ENCODE peak calls at places on chromosome 20, in eight cellular contexts. J is cardiac fibroblast, V is cardiac muscle cell, Y is endothelial cell, B is brain microvascular endothelial cell, I is GM12878, F is activated B cell treated with CpG ODN at 0.5 μM for 24 hours, O is GM06990. D is an unnamed sample.

GRCh38 chr20:62427172-62428007 is at the start of gene RBBP8NL:
- DNase-seq in F (no peak), V (no peak), B (no peak), Y (no peak), O (no peak), J (no peak), I (no peak), D (peak)

GRCh38 chr20:50003253-50003656 is 20.5 kb downstream of the SNAI1 start:
- DNase-seq in B (peak), V (no peak), J (peak), I (no peak), Y (no peak), O (no peak), F (no peak), D (no peak)

GRCh38 chr20:15642676-15643075 is 930.6 kb downstream of the KIF16B start:
- DNase-seq in V (no peak), I (no peak), J (no peak), F (no peak), Y (no peak), O (no peak), B (peak), D (no peak)

GRCh38 chr20:1382670-1383069 is 10.2 kb downstream of the FKBP1A start:
- DNase-seq in V (no peak), Y (no peak), F (no peak), O (no peak), B (no peak), J (no peak), I (no peak), D (no peak)

GRCh38 chr20:59317332-59317731 is 16.9 kb downstream of the EDN3 start:
- DNase-seq in I (no peak), Y (no peak), J (no peak), F (no peak), V (no peak), B (no peak), O (no peak), D (no peak)

GRCh38 chr20:11777861-11778570 is 139.7 kb upstream of the BTBD3 start:
- DNase-seq in F (no peak), Y (no peak), V (no peak), I (no peak), B (peak), O (no peak), J (peak), D (no peak)

GRCh38 chr20:9422335-9422734 is 92.1 kb upstream of the LAMP5 start:
- DNase-seq in B (no peak), J (no peak), O (no peak), V (no peak), Y (no peak), I (no peak), F (no peak), D (no peak)

GRCh38 chr20:24708411-24709295 is 239.2 kb downstream of the SYNDIG1 start:
- DNase-seq in I (no peak), Y (no peak), V (no peak), F (no peak), O (no peak), B (no peak), J (peak), D (no peak)

GRCh38 chr20:7790189-7790588 is 150.1 kb downstream of the HAO1 start:
- DNase-seq in Y (no peak), I (no peak), J (peak), B (no peak), F (no peak), O (no peak), V (no peak), D (no peak)

GRCh38 chr20:12989586-12989985 is 19.2 kb upstream of the SPTLC3 start:
- DNase-seq in O (no peak), B (no peak), Y (no peak), J (no peak), V (no peak), I (no peak), F (no peak), D (no peak)

GRCh38 chr20:60589624-60590023 is 631.4 kb downstream of the CDH26 start:
- DNase-seq in Y (peak), J (no peak), O (no peak), F (no peak), V (peak), I (no peak), B (no peak), D (no peak)

GRCh38 chr20:62815066-62815991 is 1.5 kb upstream of the COL9A3 start:
- DNase-seq in B (no peak), I (no peak), F (no peak), Y (no peak), J (peak), V (peak), O (no peak), D (no peak)

GRCh38 chr20:61353261-61353995 is 101.4 kb downstream of the CDH4 start:
- DNase-seq in F (no peak), I (no peak), B (no peak), V (no peak), J (no peak), O (no peak), Y (no peak), D (no peak)

GRCh38 chr20:39880890-39881289 is 808.1 kb downstream of the MAFB start:
- DNase-seq in B (no peak), V (no peak), O (no peak), F (no peak), J (peak), I (no peak), Y (no peak), D (no peak)

GRCh38 chr20:61940976-61941720 is 124.5 kb downstream of the TAF4 start:
- DNase-seq in J (no peak), Y (no peak), O (no peak), F (no peak), V (no peak), I (no peak), B (no peak), D (no peak)

GRCh38 chr20:14069796-14070195 is 74.5 kb downstream of the MACROD2 start:
- DNase-seq in V (no peak), B (peak), J (no peak), O (no peak), I (no peak), Y (no peak), F (no peak), D (no peak)

GRCh38 chr20:39800111-39800510 is 838.0 kb downstream of the DHX35 start:
- DNase-seq in I (peak), J (peak), Y (no peak), O (no peak), F (no peak), V (no peak), B (peak), D (no peak)

GRCh38 chr20:9068896-9069663 is at the start of gene PLCB4:
- DNase-seq in I (no peak), F (no peak), O (no peak), B (peak), J (peak), V (peak), Y (peak), D (peak)

GRCh38 chr20:20181322-20181721 is 129.0 kb downstream of the CFAP61 start:
- DNase-seq in Y (no peak), J (no peak), B (no peak), F (no peak), O (no peak), V (no peak), I (no peak), D (no peak)

GRCh38 chr20:32482251-32483220 is 102.6 kb downstream of the NOL4L start:
- DNase-seq in B (no peak), V (peak), J (peak), Y (peak), O (no peak), F (peak), I (no peak), D (peak)

GRCh38 chr20:42703744-42704143 is 486.0 kb downstream of the PTPRT start:
- DNase-seq in B (no peak), I (no peak), Y (no peak), F (no peak), V (no peak), J (no peak), O (no peak), D (no peak)

GRCh38 chr20:1371830-1372539 is 20.9 kb downstream of the FKBP1A start:
- DNase-seq in Y (no peak), O (no peak), I (no peak), J (no peak), V (no peak), B (no peak), F (no peak), D (no peak)

GRCh38 chr20:35269055-35269781 is 8.7 kb downstream of the MMP24OS start:
- DNase-seq in F (peak), I (no peak), Y (peak), O (no peak), B (peak), J (peak), V (peak), D (no peak)

GRCh38 chr20:36975085-36975829 is 23.7 kb upstream of the SAMHD1 start:
- DNase-seq in O (no peak), Y (no peak), V (no peak), I (no peak), J (no peak), B (no peak), F (no peak), D (no peak)

DNA sequence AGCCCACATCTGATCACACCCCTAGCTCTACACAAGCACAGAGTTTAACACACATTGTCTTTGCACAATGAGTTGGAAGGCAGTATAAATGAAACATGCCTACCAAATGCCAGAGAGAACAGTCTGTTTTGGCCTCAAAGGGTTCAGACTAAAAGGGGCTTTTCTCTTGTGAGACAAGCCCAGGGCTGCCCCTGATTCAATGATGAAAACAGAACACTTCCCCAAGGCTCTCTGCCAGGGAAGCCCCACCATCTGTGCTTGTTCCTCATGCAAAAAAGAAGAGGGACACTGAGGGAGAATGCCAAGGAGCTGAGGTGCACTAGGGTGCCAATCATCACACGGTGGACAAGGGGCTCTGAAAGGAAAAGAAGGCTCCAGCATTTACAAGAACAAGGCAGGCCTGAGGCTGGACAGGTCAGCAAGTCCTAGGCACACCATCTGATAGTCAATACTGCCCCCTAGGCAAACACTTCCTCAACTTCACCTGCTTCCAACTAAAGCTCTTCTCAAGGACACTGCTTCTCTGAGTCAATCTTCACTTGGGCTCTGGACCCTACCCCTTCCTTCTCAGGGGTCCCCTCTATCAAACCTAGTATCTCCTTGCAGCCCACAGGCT is 37.5 kb upstream of the SLC4A11 start:
- DNase-seq in J (peak), Y (peak), F (no peak), O (no peak), I (no peak), B (peak), V (peak), D (no peak)
- TF ChIP-seq CTCF in J (peak), Y (no peak), F (no peak), O (peak), I (peak), B (peak), V (peak), D (peak)

DNA sequence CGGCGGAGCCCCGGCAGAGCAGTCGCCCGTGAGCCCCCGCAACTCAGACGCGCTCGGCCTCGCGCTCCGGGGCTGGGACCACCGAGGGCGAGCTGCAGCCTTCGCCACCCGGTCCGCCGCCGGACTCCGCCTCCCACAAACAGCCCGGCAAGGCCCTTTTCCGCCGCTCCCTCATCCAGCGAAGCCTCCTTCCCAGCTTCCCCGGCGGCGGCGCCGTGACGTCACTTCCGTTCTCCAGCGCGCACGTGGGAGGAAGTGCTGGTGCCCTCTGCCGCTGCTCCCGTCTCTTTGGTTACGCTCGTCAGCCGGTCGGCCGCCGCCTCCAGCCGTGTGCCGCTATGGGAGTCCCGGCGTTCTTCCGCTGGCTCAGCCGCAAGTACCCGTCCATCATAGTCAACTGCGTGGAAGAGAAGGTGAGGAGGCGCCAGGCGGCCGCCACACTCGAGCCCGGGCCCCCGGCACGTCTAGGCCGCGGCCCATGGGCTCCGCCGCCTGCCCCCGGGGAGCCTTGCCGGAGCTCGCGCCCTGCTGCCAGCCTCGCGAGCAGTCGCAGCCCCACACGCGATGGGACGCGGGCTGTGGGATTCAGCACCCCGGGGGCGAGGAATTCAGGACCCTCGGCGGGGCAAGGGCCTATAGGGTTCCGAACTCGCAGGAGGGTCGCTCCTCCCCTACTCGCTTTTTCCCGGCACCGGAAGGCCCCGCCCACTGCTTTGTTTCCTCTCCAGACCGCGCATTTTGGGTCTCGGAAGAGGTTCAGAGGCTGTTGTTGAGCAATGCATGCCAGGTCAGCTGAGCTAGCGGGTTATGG is at the start of gene XRN2:
- DNase-seq in O (peak), B (peak), I (peak), J (peak), F (peak), Y (peak), V (peak), D (peak)
- TF ChIP-seq CTCF in O (peak), B (peak), I (peak), J (no peak), F (no peak), Y (no peak), V (no peak), D (peak)

DNA sequence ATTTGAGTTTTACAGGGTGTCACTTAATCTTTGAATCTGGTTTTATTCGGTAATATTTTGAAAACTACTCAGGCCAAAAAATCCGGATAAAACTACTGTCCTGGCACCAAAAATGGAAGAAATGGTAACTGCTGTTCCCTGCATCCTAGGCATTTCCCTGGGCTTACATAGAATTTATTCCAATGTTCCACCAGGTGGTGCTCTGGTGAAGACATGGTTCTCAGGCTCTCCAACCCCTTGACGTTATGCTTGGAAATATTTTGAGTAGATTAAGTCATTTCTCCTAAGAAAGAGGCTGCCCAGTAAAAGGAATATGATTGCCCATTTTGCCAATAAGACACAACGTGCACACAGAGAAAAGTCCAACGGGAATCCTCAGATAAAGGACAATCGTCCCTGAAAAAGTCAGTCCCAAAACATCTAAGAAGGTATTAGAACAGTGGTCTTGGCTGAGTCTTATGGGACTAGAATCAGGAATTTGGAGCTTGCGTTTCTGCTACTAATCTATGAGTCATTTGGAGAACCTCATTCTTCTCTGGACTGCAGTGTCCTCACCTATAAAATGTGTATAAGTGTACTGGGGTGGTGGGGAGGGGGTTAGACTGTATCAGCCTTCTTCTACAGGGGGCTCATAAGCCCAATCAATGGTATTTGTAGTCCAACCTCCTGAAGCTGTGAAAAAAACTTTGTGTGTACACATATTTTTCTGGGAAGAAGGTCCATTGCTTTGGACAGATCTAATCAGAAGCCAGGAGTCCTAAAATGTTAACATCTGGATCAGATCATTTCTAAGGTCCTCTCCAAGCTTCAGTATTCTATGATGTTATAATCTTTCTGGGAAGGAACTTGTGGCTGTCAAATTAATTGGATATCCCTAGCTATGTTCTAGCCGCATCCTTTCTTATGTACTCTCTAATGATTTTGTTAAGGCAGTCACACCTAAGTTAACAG is 131.0 kb upstream of the BMP2 start:
- DNase-seq in V (peak), F (no peak), J (peak), Y (peak), I (no peak), O (no peak), B (peak), D (no peak)
- TF ChIP-seq CTCF in V (peak), F (no peak), J (peak), Y (peak), I (peak), O (peak), B (peak), D (peak)

GRCh38 chr20:45304464-45304999 is 2.1 kb upstream of the RBPJL start:
- DNase-seq in V (no peak), B (no peak), F (no peak), O (no peak), I (no peak), J (no peak), Y (no peak), D (no peak)

GRCh38 chr20:45307076-45307645 is 521 bp downstream of the RBPJL start:
- DNase-seq in B (no peak), V (no peak), Y (no peak), O (no peak), I (no peak), J (no peak), F (no peak), D (no peak)

GRCh38 chr20:45306431-45306982 is at the start of gene RBPJL:
- DNase-seq in Y (peak), F (peak), J (no peak), V (peak), B (no peak), I (no peak), O (no peak), D (no peak)

GRCh38 chr20:45303586-45304463 is 2.8 kb upstream of the RBPJL start:
- DNase-seq in I (no peak), V (no peak), F (no peak), J (no peak), O (no peak), B (no peak), Y (no peak), D (no peak)

GRCh38 chr20:45305262-45305661 is 1.4 kb upstream of the RBPJL start:
- DNase-seq in I (no peak), O (no peak), J (no peak), B (no peak), F (no peak), Y (no peak), V (no peak), D (no peak)
- TF ChIP-seq CTCF in I (peak), O (no peak), J (no peak), B (peak), F (no peak), Y (no peak), V (no peak), D (no peak)

GRCh38 chr20:48621256-48622078 is 206.3 kb downstream of the PREX1 start:
- DNase-seq in J (no peak), B (peak), Y (no peak), O (no peak), F (no peak), V (no peak), I (no peak), D (no peak)
- TF ChIP-seq CTCF in J (no peak), B (no peak), Y (peak), O (no peak), F (no peak), V (no peak), I (no peak), D (no peak)

GRCh38 chr20:54469293-54469692 is 6.1 kb upstream of the DOK5 start:
- DNase-seq in B (no peak), I (no peak), V (peak), O (no peak), F (no peak), Y (no peak), J (no peak), D (no peak)

GRCh38 chr20:54467622-54468021 is 7.8 kb upstream of the DOK5 start:
- DNase-seq in Y (no peak), B (no peak), V (no peak), J (no peak), I (no peak), O (no peak), F (no peak), D (no peak)

GRCh38 chr20:54468082-54468481 is 7.3 kb upstream of the DOK5 start:
- DNase-seq in V (no peak), J (no peak), O (no peak), F (no peak), I (no peak), B (no peak), Y (no peak), D (no peak)

GRCh38 chr20:54464003-54464402 is 11.4 kb upstream of the DOK5 start:
- DNase-seq in Y (no peak), O (no peak), J (no peak), V (no peak), I (no peak), B (no peak), F (no peak), D (no peak)

DNA sequence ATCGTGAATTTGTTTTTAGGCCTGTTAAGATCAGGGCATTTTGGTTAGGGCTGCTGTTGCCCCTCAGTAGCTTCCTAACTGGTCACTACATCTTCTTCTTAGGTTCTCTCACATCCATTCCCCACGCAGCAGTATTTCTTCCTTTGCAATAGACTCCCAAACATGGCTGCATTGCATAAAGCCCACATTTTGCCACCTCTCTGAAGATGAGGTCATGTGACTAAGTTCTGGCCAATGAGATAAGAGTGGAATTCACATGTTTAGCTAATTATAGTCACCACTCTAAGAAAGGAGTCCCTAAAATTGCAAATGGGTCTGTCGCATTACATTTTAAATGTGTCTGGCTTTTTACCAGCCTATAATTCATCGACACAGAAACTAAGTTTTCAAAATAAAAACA is 9.3 kb upstream of the DOK5 start:
- DNase-seq in Y (no peak), J (no peak), B (no peak), I (no peak), F (no peak), O (no peak), V (no peak), D (no peak)
- TF ChIP-seq CTCF in Y (no peak), J (no peak), B (no peak), I (no peak), F (no peak), O (no peak), V (no peak), D (no peak)

D was measured in type B pancreatic cell.